ENCODE peak calls at places on chromosomes 12 and 14, in nine cellular contexts. One of them, this sample, is unnamed.

GRCh38 chr12:106769546-106769945 is 4.9 kb upstream of the RIC8B start:
- DNase-seq in HT1080: no peak
- DNase-seq in cardiac septum: no peak
- DNase-seq in HCT116: no peak
- DNase-seq in nephron progenitor cell: no peak
- DNase-seq in stimulated activated CD4-positive, alpha-beta T cell treated with anti-CD3 and anti-CD28 coated beads, TNF-alpha, amount 100 ng/mL, for 1 hour: no peak
- DNase-seq in stimulated activated naive B cell treated with anti-CD40 and anti-IgM and Interleukin-4, amounts not matched to agents 10 μg/mL and 1 μg/mL and 100 μg/mL, for 72 hours: no peak
- DNase-seq in HS-5: no peak
- DNase-seq in CD4-positive, alpha-beta T cell: no peak
- DNase-seq in this sample: no peak

GRCh38 chr14:23352506-23353432 is at the start of gene SLC22A17:
- DNase-seq in HT1080: peak; percentile 35
- DNase-seq in cardiac septum: peak; percentile 88
- DNase-seq in stimulated activated CD4-positive, alpha-beta T cell treated with anti-CD3 and anti-CD28 coated beads, TNF-alpha, amount 100 ng/mL, for 1 hour: no peak
- DNase-seq in HCT116: peak; percentile 13
- DNase-seq in nephron progenitor cell: peak; percentile 78
- DNase-seq in HS-5: peak; percentile 40
- DNase-seq in stimulated activated naive B cell treated with anti-CD40 and anti-IgM and Interleukin-4, amounts not matched to agents 10 μg/mL and 1 μg/mL and 100 μg/mL, for 72 hours: peak; percentile 18
- DNase-seq in CD4-positive, alpha-beta T cell: peak; percentile 36
- DNase-seq in this sample: no peak

GRCh38 chr12:68157295-68157871 is 2.2 kb downstream of the IFNG start:
- DNase-seq in HS-5: no peak
- DNase-seq in cardiac septum: no peak
- DNase-seq in HCT116: no peak
- DNase-seq in nephron progenitor cell: no peak
- DNase-seq in stimulated activated naive B cell treated with anti-CD40 and anti-IgM and Interleukin-4, amounts not matched to agents 10 μg/mL and 1 μg/mL and 100 μg/mL, for 72 hours: no peak
- DNase-seq in CD4-positive, alpha-beta T cell: no peak
- DNase-seq in HT1080: no peak
- DNase-seq in stimulated activated CD4-positive, alpha-beta T cell treated with anti-CD3 and anti-CD28 coated beads, TNF-alpha, amount 100 ng/mL, for 1 hour: no peak
- DNase-seq in this sample: no peak

GRCh38 chr12:122064034-122064777 is 14.3 kb upstream of the MLXIP start:
- DNase-seq in nephron progenitor cell: peak; percentile 81
- DNase-seq in CD4-positive, alpha-beta T cell: no peak
- DNase-seq in HS-5: peak; percentile 99
- DNase-seq in HT1080: peak; percentile 99
- DNase-seq in HCT116: peak; percentile 99
- DNase-seq in cardiac septum: peak; percentile 89
- DNase-seq in stimulated activated naive B cell treated with anti-CD40 and anti-IgM and Interleukin-4, amounts not matched to agents 10 μg/mL and 1 μg/mL and 100 μg/mL, for 72 hours: peak; percentile 27
- DNase-seq in stimulated activated CD4-positive, alpha-beta T cell treated with anti-CD3 and anti-CD28 coated beads, TNF-alpha, amount 100 ng/mL, for 1 hour: no peak
- DNase-seq in this sample: peak; percentile 90

GRCh38 chr12:12476836-12477531 is 85.7 kb downstream of the DUSP16 start:
- DNase-seq in CD4-positive, alpha-beta T cell: no peak
- DNase-seq in nephron progenitor cell: no peak
- DNase-seq in HCT116: no peak
- DNase-seq in stimulated activated naive B cell treated with anti-CD40 and anti-IgM and Interleukin-4, amounts not matched to agents 10 μg/mL and 1 μg/mL and 100 μg/mL, for 72 hours: no peak
- DNase-seq in stimulated activated CD4-positive, alpha-beta T cell treated with anti-CD3 and anti-CD28 coated beads, TNF-alpha, amount 100 ng/mL, for 1 hour: no peak
- DNase-seq in HS-5: no peak
- DNase-seq in HT1080: no peak
- DNase-seq in cardiac septum: no peak
- DNase-seq in this sample: no peak

GRCh38 chr14:78238141-78238540 is 68.0 kb downstream of the NRXN3 start:
- DNase-seq in cardiac septum: no peak
- DNase-seq in stimulated activated CD4-positive, alpha-beta T cell treated with anti-CD3 and anti-CD28 coated beads, TNF-alpha, amount 100 ng/mL, for 1 hour: no peak
- DNase-seq in nephron progenitor cell: no peak
- DNase-seq in HS-5: no peak
- DNase-seq in HT1080: no peak
- DNase-seq in CD4-positive, alpha-beta T cell: no peak
- DNase-seq in HCT116: no peak
- DNase-seq in stimulated activated naive B cell treated with anti-CD40 and anti-IgM and Interleukin-4, amounts not matched to agents 10 μg/mL and 1 μg/mL and 100 μg/mL, for 72 hours: no peak
- DNase-seq in this sample: no peak

GRCh38 chr12:65533177-65533883 is 254.8 kb downstream of the MSRB3 start:
- DNase-seq in cardiac septum: no peak
- DNase-seq in HT1080: peak; percentile 17
- DNase-seq in stimulated activated CD4-positive, alpha-beta T cell treated with anti-CD3 and anti-CD28 coated beads, TNF-alpha, amount 100 ng/mL, for 1 hour: no peak
- DNase-seq in nephron progenitor cell: peak; percentile 24
- DNase-seq in stimulated activated naive B cell treated with anti-CD40 and anti-IgM and Interleukin-4, amounts not matched to agents 10 μg/mL and 1 μg/mL and 100 μg/mL, for 72 hours: no peak
- DNase-seq in HCT116: peak; percentile 95
- DNase-seq in HS-5: no peak
- DNase-seq in CD4-positive, alpha-beta T cell: no peak
- DNase-seq in this sample: no peak

GRCh38 chr12:81245918-81246611 is 168.2 kb downstream of the ACSS3 start:
- DNase-seq in CD4-positive, alpha-beta T cell: no peak
- DNase-seq in stimulated activated naive B cell treated with anti-CD40 and anti-IgM and Interleukin-4, amounts not matched to agents 10 μg/mL and 1 μg/mL and 100 μg/mL, for 72 hours: no peak
- DNase-seq in nephron progenitor cell: no peak
- DNase-seq in cardiac septum: no peak
- DNase-seq in stimulated activated CD4-positive, alpha-beta T cell treated with anti-CD3 and anti-CD28 coated beads, TNF-alpha, amount 100 ng/mL, for 1 hour: no peak
- DNase-seq in HT1080: peak; percentile 6
- DNase-seq in HS-5: no peak
- DNase-seq in HCT116: no peak
- DNase-seq in this sample: no peak

GRCh38 chr12:82326905-82327503 is 31.2 kb downstream of the CCDC59 start:
- DNase-seq in nephron progenitor cell: no peak
- DNase-seq in HCT116: peak; percentile 19
- DNase-seq in stimulated activated naive B cell treated with anti-CD40 and anti-IgM and Interleukin-4, amounts not matched to agents 10 μg/mL and 1 μg/mL and 100 μg/mL, for 72 hours: no peak
- DNase-seq in CD4-positive, alpha-beta T cell: no peak
- DNase-seq in cardiac septum: no peak
- DNase-seq in HT1080: peak; percentile 4
- DNase-seq in HS-5: peak; percentile 26
- DNase-seq in stimulated activated CD4-positive, alpha-beta T cell treated with anti-CD3 and anti-CD28 coated beads, TNF-alpha, amount 100 ng/mL, for 1 hour: no peak
- DNase-seq in this sample: no peak

GRCh38 chr12:67666605-67667004 is 18.1 kb downstream of the DYRK2 start:
- DNase-seq in HS-5: no peak
- DNase-seq in stimulated activated CD4-positive, alpha-beta T cell treated with anti-CD3 and anti-CD28 coated beads, TNF-alpha, amount 100 ng/mL, for 1 hour: no peak
- DNase-seq in HCT116: no peak
- DNase-seq in CD4-positive, alpha-beta T cell: no peak
- DNase-seq in cardiac septum: no peak
- DNase-seq in HT1080: no peak
- DNase-seq in stimulated activated naive B cell treated with anti-CD40 and anti-IgM and Interleukin-4, amounts not matched to agents 10 μg/mL and 1 μg/mL and 100 μg/mL, for 72 hours: no peak
- DNase-seq in nephron progenitor cell: no peak
- DNase-seq in this sample: no peak

GRCh38 chr14:87600236-87600635 is 392.7 kb downstream of the GALC start:
- DNase-seq in stimulated activated CD4-positive, alpha-beta T cell treated with anti-CD3 and anti-CD28 coated beads, TNF-alpha, amount 100 ng/mL, for 1 hour: no peak
- DNase-seq in nephron progenitor cell: no peak
- DNase-seq in CD4-positive, alpha-beta T cell: no peak
- DNase-seq in cardiac septum: no peak
- DNase-seq in HS-5: no peak
- DNase-seq in HCT116: no peak
- DNase-seq in HT1080: no peak
- DNase-seq in stimulated activated naive B cell treated with anti-CD40 and anti-IgM and Interleukin-4, amounts not matched to agents 10 μg/mL and 1 μg/mL and 100 μg/mL, for 72 hours: no peak
- DNase-seq in this sample: no peak

GRCh38 chr14:32648434-32648833 is 290.2 kb upstream of the NPAS3 start:
- DNase-seq in HT1080: no peak
- DNase-seq in nephron progenitor cell: no peak
- DNase-seq in stimulated activated naive B cell treated with anti-CD40 and anti-IgM and Interleukin-4, amounts not matched to agents 10 μg/mL and 1 μg/mL and 100 μg/mL, for 72 hours: no peak
- DNase-seq in stimulated activated CD4-positive, alpha-beta T cell treated with anti-CD3 and anti-CD28 coated beads, TNF-alpha, amount 100 ng/mL, for 1 hour: no peak
- DNase-seq in CD4-positive, alpha-beta T cell: no peak
- DNase-seq in HCT116: no peak
- DNase-seq in HS-5: no peak
- DNase-seq in cardiac septum: no peak
- DNase-seq in this sample: no peak

GRCh38 chr12:64551676-64552075 is 58.6 kb upstream of the RASSF3 start:
- DNase-seq in CD4-positive, alpha-beta T cell: no peak
- DNase-seq in stimulated activated CD4-positive, alpha-beta T cell treated with anti-CD3 and anti-CD28 coated beads, TNF-alpha, amount 100 ng/mL, for 1 hour: no peak
- DNase-seq in stimulated activated naive B cell treated with anti-CD40 and anti-IgM and Interleukin-4, amounts not matched to agents 10 μg/mL and 1 μg/mL and 100 μg/mL, for 72 hours: no peak
- DNase-seq in nephron progenitor cell: no peak
- DNase-seq in HS-5: no peak
- DNase-seq in cardiac septum: no peak
- DNase-seq in HCT116: no peak
- DNase-seq in HT1080: no peak
- DNase-seq in this sample: no peak